ENCODE peak calls at places on chromosomes 7 and 10, in five cellular contexts. One of them, this sample, is unnamed.

GRCh38 chr10:7152982-7153381 is 257.9 kb downstream of the SFMBT2 start:
- DNase-seq in IMR-90: no peak
- DNase-seq in B cell: no peak
- DNase-seq in tibial artery: no peak
- DNase-seq in pancreas: no peak
- DNase-seq in this sample: no peak

GRCh38 chr7:83148776-83149175 is 13.9 kb downstream of the PCLO start:
- DNase-seq in IMR-90: no peak
- DNase-seq in pancreas: no peak
- DNase-seq in tibial artery: no peak
- DNase-seq in B cell: no peak
- DNase-seq in this sample: no peak

GRCh38 chr10:110529596-110530011 is 31.9 kb downstream of the DUSP5 start:
- DNase-seq in tibial artery: no peak
- DNase-seq in B cell: no peak
- DNase-seq in IMR-90: no peak
- DNase-seq in pancreas: no peak
- DNase-seq in this sample: peak

GRCh38 chr10:3010819-3011422 is 56.4 kb upstream of the PFKP start:
- DNase-seq in tibial artery: no peak
- DNase-seq in IMR-90: peak
- DNase-seq in pancreas: peak
- DNase-seq in B cell: no peak
- DNase-seq in this sample: no peak

GRCh38 chr7:14375998-14376397 is 386.5 kb upstream of the ETV1 start:
- DNase-seq in IMR-90: no peak
- DNase-seq in pancreas: no peak
- DNase-seq in tibial artery: no peak
- DNase-seq in B cell: no peak
- DNase-seq in this sample: no peak

GRCh38 chr7:138565451-138566114 is 105.5 kb downstream of the TRIM24 start:
- DNase-seq in IMR-90: peak
- DNase-seq in B cell: no peak
- DNase-seq in pancreas: no peak
- DNase-seq in tibial artery: no peak
- DNase-seq in this sample: no peak

GRCh38 chr10:16843252-16843870 is 26.1 kb upstream of the RSU1 start:
- DNase-seq in pancreas: no peak
- DNase-seq in tibial artery: no peak
- DNase-seq in B cell: no peak
- DNase-seq in IMR-90: peak
- DNase-seq in this sample: no peak

GRCh38 chr7:128937271-128937646 is 468 bp upstream of the IRF5 start:
- DNase-seq in tibial artery: no peak
- DNase-seq in pancreas: no peak
- DNase-seq in IMR-90: no peak
- DNase-seq in B cell: peak
- DNase-seq in this sample: no peak

GRCh38 chr10:94344522-94345122 is 18.1 kb downstream of the NOC3L start:
- DNase-seq in B cell: no peak
- DNase-seq in tibial artery: no peak
- DNase-seq in pancreas: no peak
- DNase-seq in IMR-90: no peak
- DNase-seq in this sample: no peak

GRCh38 chr10:119346063-119346835 is 138.9 kb downstream of the GRK5 start:
- DNase-seq in pancreas: no peak
- DNase-seq in IMR-90: no peak
- DNase-seq in B cell: no peak
- DNase-seq in tibial artery: no peak
- DNase-seq in this sample: no peak

GRCh38 chr10:69731184-69731583 is 70.5 kb upstream of the COL13A1 start:
- DNase-seq in B cell: no peak
- DNase-seq in pancreas: no peak
- DNase-seq in IMR-90: peak
- DNase-seq in tibial artery: peak
- DNase-seq in this sample: no peak

GRCh38 chr7:92612501-92612900 is 22.3 kb upstream of the FAM133B start:
- DNase-seq in tibial artery: no peak
- DNase-seq in pancreas: no peak
- DNase-seq in B cell: no peak
- DNase-seq in IMR-90: peak
- DNase-seq in this sample: no peak

GRCh38 chr7:5586279-5586962 is 162.8 kb upstream of the TNRC18 start:
- DNase-seq in IMR-90: no peak
- DNase-seq in pancreas: no peak
- DNase-seq in tibial artery: no peak
- DNase-seq in B cell: no peak
- DNase-seq in this sample: no peak

GRCh38 chr7:6221340-6222319 is 50.8 kb downstream of the CYTH3 start:
- DNase-seq in tibial artery: no peak
- DNase-seq in B cell: no peak
- DNase-seq in IMR-90: peak
- DNase-seq in pancreas: no peak
- DNase-seq in this sample: peak

GRCh38 chr10:111091833-111092232 is 15.0 kb downstream of the ADRA2A start:
- DNase-seq in IMR-90: no peak
- DNase-seq in pancreas: no peak
- DNase-seq in tibial artery: no peak
- DNase-seq in B cell: peak
- DNase-seq in this sample: no peak

GRCh38 chr10:34434119-34434594 is 380.9 kb downstream of the PARD3 start:
- DNase-seq in tibial artery: no peak
- DNase-seq in pancreas: no peak
- DNase-seq in B cell: no peak
- DNase-seq in IMR-90: peak
- DNase-seq in this sample: no peak

GRCh38 chr10:13792011-13792410 is 205.2 kb downstream of the PRPF18 start:
- DNase-seq in tibial artery: peak
- DNase-seq in pancreas: peak
- DNase-seq in B cell: no peak
- DNase-seq in IMR-90: no peak
- DNase-seq in this sample: no peak

GRCh38 chr7:64892116-64892515 is 11.0 kb upstream of the ZNF273 start:
- DNase-seq in pancreas: no peak
- DNase-seq in IMR-90: no peak
- DNase-seq in tibial artery: no peak
- DNase-seq in B cell: no peak
- DNase-seq in this sample: no peak

GRCh38 chr10:101834341-101834740 is 9.3 kb downstream of the KCNIP2 start:
- DNase-seq in pancreas: no peak
- DNase-seq in B cell: no peak
- DNase-seq in tibial artery: no peak
- DNase-seq in IMR-90: no peak
- DNase-seq in this sample: peak

GRCh38 chr10:8050561-8051108 is 3.9 kb upstream of the GATA3 start:
- DNase-seq in pancreas: no peak
- DNase-seq in B cell: no peak
- DNase-seq in tibial artery: peak
- DNase-seq in IMR-90: peak
- DNase-seq in this sample: peak

GRCh38 chr7:105689093-105689819 is 108.0 kb upstream of the EFCAB10 start:
- DNase-seq in B cell: no peak
- DNase-seq in pancreas: no peak
- DNase-seq in tibial artery: no peak
- DNase-seq in IMR-90: no peak
- DNase-seq in this sample: no peak

GRCh38 chr7:121167971-121168370 is 160.8 kb upstream of the WNT16 start:
- DNase-seq in pancreas: no peak
- DNase-seq in B cell: no peak
- DNase-seq in tibial artery: no peak
- DNase-seq in IMR-90: peak
- DNase-seq in this sample: no peak

GRCh38 chr7:27242580-27243339 is at the start of gene EVX1:
- DNase-seq in B cell: no peak
- DNase-seq in IMR-90: peak
- DNase-seq in tibial artery: no peak
- DNase-seq in pancreas: no peak
- DNase-seq in this sample: peak

GRCh38 chr10:110918269-110918632 is 729 bp downstream of the BBIP1 start:
- DNase-seq in tibial artery: peak
- DNase-seq in B cell: peak
- DNase-seq in pancreas: no peak
- DNase-seq in IMR-90: peak
- DNase-seq in this sample: peak

GRCh38 chr7:3300221-3300650 is 816 bp upstream of the SDK1 start:
- DNase-seq in B cell: no peak
- DNase-seq in pancreas: no peak
- DNase-seq in IMR-90: peak
- DNase-seq in tibial artery: no peak
- DNase-seq in this sample: peak

GRCh38 chr7:151138541-151138910 is 29.0 kb downstream of the GBX1 start:
- DNase-seq in IMR-90: no peak
- DNase-seq in B cell: no peak
- DNase-seq in pancreas: no peak
- DNase-seq in tibial artery: peak
- DNase-seq in this sample: no peak

GRCh38 chr7:151135866-151136514 is 31.5 kb downstream of the GBX1 start:
- DNase-seq in IMR-90: no peak
- DNase-seq in pancreas: no peak
- DNase-seq in tibial artery: no peak
- DNase-seq in B cell: no peak
- DNase-seq in this sample: no peak

GRCh38 chr7:151136515-151136908 is 31.0 kb downstream of the GBX1 start:
- DNase-seq in IMR-90: no peak
- DNase-seq in pancreas: no peak
- DNase-seq in B cell: no peak
- DNase-seq in tibial artery: no peak
- DNase-seq in this sample: no peak

GRCh38 chr7:151137841-151138540 is 29.5 kb downstream of the GBX1 start:
- DNase-seq in IMR-90: no peak
- DNase-seq in tibial artery: no peak
- DNase-seq in pancreas: no peak
- DNase-seq in B cell: no peak
- DNase-seq in this sample: no peak

DNA sequence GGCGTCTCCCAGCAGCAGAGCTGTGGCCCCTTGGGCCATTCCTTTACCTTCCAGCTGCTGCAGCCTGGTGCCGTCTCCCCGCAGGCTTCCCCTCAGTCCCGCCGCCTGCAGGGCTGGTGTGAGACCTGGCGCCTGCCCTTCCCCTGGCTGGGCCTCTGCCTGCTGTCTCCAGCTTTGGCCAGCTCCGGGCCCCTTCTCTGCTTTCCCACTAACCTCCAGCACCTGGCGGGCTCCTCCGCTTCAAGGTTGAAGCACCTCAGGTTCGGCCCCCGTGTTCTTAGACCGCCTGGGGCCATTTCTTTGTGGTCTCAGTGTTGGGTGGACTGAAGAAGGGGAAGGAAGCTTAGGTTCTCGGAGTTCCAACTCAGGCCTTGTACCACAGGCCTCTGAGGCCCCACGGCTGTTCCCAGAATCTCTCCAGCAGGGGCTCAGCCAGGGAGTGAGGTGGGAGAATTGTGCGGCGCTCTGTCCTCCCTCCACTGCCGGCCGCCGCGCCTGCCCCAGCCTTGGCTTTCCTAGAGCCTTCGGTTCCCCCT is 30.4 kb downstream of the GBX1 start:
- DNase-seq in B cell: no peak
- DNase-seq in IMR-90: no peak
- DNase-seq in pancreas: no peak
- DNase-seq in tibial artery: no peak
- DNase-seq in this sample: no peak
- TF ChIP-seq CTCF in B cell: no peak
- TF ChIP-seq CTCF in IMR-90: no peak
- TF ChIP-seq CTCF in pancreas: no peak
- TF ChIP-seq CTCF in tibial artery: no peak
- TF ChIP-seq CTCF in this sample: no peak

GRCh38 chr7:2123360-2123759 is 109.4 kb downstream of the MAD1L1 start:
- DNase-seq in B cell: no peak
- DNase-seq in tibial artery: no peak
- DNase-seq in pancreas: no peak
- DNase-seq in IMR-90: no peak
- DNase-seq in this sample: no peak
- TF ChIP-seq CTCF in B cell: no peak
- TF ChIP-seq CTCF in tibial artery: no peak
- TF ChIP-seq CTCF in pancreas: no peak
- TF ChIP-seq CTCF in IMR-90: no peak
- TF ChIP-seq CTCF in this sample: no peak

GRCh38 chr7:57867884-57868701 is 418.1 kb downstream of the ZNF716 start:
- DNase-seq in pancreas: peak
- DNase-seq in B cell: no peak
- DNase-seq in tibial artery: no peak
- DNase-seq in IMR-90: no peak
- DNase-seq in this sample: no peak

GRCh38 chr7:57868771-57869483 is 418.9 kb downstream of the ZNF716 start:
- DNase-seq in IMR-90: no peak
- DNase-seq in B cell: no peak
- DNase-seq in pancreas: peak
- DNase-seq in tibial artery: peak
- DNase-seq in this sample: no peak
- TF ChIP-seq CTCF in IMR-90: no peak
- TF ChIP-seq CTCF in B cell: no peak
- TF ChIP-seq CTCF in pancreas: no peak
- TF ChIP-seq CTCF in tibial artery: no peak
- TF ChIP-seq CTCF in this sample: no peak

GRCh38 chr10:73940634-73941221 is 29.8 kb downstream of the PLAU start:
- DNase-seq in pancreas: peak
- DNase-seq in tibial artery: peak
- DNase-seq in IMR-90: peak
- DNase-seq in B cell: peak
- DNase-seq in this sample: peak
- TF ChIP-seq CTCF in pancreas: peak
- TF ChIP-seq CTCF in tibial artery: peak
- TF ChIP-seq CTCF in IMR-90: peak
- TF ChIP-seq CTCF in B cell: peak
- TF ChIP-seq CTCF in this sample: peak

DNA sequence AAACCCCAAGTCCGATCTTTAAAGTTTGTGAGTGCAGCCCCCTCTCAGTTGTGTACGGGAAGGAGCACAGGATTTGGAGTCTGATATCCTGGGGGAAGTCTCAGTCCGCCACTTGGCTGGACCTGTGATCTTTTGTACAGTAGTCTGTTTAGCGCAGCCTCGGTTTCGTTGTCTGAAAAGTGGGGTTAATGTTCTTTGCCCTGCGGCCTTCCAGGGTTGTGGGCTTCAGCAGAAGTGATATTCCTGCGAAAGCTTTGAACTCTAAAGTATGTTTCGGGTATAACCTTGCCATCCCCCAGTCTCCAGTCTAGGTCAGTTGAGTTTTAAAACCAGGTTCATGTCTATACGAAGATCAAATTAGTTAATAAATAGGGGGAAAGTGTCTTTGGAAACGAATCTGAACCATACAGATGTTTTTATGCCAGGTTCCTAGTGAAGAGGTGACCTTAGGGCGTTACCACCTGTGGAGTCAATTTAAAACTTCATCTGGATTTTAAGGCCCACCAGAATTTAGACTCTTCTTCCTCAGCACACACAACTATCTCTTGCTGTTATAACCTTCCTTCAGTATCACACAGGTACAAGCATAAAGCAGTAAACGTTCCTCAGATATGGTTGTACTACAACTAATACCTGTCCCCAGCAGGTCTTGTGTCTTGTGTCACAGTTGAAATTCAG is 904 bp downstream of the R3HCC1L start:
- DNase-seq in IMR-90: no peak
- DNase-seq in B cell: no peak
- DNase-seq in tibial artery: no peak
- DNase-seq in pancreas: no peak
- DNase-seq in this sample: no peak
- TF ChIP-seq CTCF in IMR-90: no peak
- TF ChIP-seq CTCF in B cell: no peak
- TF ChIP-seq CTCF in tibial artery: no peak
- TF ChIP-seq CTCF in pancreas: no peak
- TF ChIP-seq CTCF in this sample: no peak

This sample was measured in activated CD8-positive, alpha-beta T cell treated with anti-CD3 and anti-CD28 coated beads for 36 hours.